ENCODE peak calls at places on chromosomes 1 and 21, in ten cellular contexts. N is SHP77; A is stimulated activated CD8-positive, alpha-beta memory T cell treated with anti-CD3 and anti-CD28 coated beads, Interleukin-4, amount 100 ng/mL, for 24 hours; W is cerebellar cortex; T is progenitor cell of endocrine pancreas; I is EL; G is mammary epithelial cell; C is CD4-positive, alpha-beta memory T cell; H is T-helper 2 cell; K is HFFc6. B is an unnamed sample.

GRCh38 chr1:117735045-117735992 is 129.5 kb downstream of the TENT5C start:
- DNase-seq in G (peak; percentile 28), W (no peak), H (no peak), N (no peak), I (peak; percentile 67), T (no peak), C (peak; percentile 52), K (peak; percentile 53), A (no peak), B (peak; percentile 37)

GRCh38 chr1:164659621-164660414 is 100.8 kb downstream of the PBX1 start:
- DNase-seq in I (no peak), N (no peak), T (no peak), G (peak; percentile 56), K (no peak), C (no peak), W (no peak), A (no peak), H (no peak), B (no peak)

GRCh38 chr1:202029171-202029665 is 18.8 kb downstream of the ELF3 start:
- DNase-seq in K (peak; percentile 90), N (no peak), T (no peak), W (no peak), C (no peak), I (peak; percentile 87), A (no peak), G (peak; percentile 96), H (no peak), B (no peak)

GRCh38 chr1:108609483-108610066 is 49.7 kb downstream of the EEIG2 start:
- DNase-seq in W (no peak), I (no peak), H (no peak), K (no peak), C (no peak), N (peak; percentile 64), T (no peak), A (no peak), G (no peak), B (no peak)

GRCh38 chr21:16794944-16795343 is 717.9 kb upstream of the CXADR start:
- DNase-seq in T (no peak), G (peak; percentile 52), H (no peak), N (no peak), C (no peak), A (no peak), K (peak; percentile 93), W (no peak), I (peak; percentile 97), B (no peak)

GRCh38 chr1:33396188-33397124 is 34.4 kb downstream of the PHC2 start:
- DNase-seq in K (no peak), T (no peak), A (no peak), C (no peak), I (no peak), H (no peak), W (no peak), G (no peak), N (no peak), B (no peak)

GRCh38 chr1:39406533-39407478 is 84.6 kb upstream of the BMP8A start:
- DNase-seq in K (peak; percentile 73), H (no peak), G (no peak), N (no peak), T (no peak), W (no peak), I (peak; percentile 84), C (no peak), A (no peak), B (no peak)

GRCh38 chr1:243345205-243345604 is 89.4 kb downstream of the SDCCAG8 start:
- DNase-seq in I (peak; percentile 16), K (no peak), T (no peak), A (no peak), C (no peak), H (no peak), N (no peak), G (no peak), W (peak; percentile 85), B (no peak)

GRCh38 chr1:47727051-47727708 is 270.0 kb downstream of the TRABD2B start:
- DNase-seq in I (no peak), C (no peak), H (no peak), K (no peak), G (no peak), N (no peak), W (no peak), A (no peak), T (no peak), B (no peak)

GRCh38 chr1:204670152-204670927 is 15.2 kb downstream of the LRRN2 start:
- DNase-seq in T (no peak), N (no peak), G (peak; percentile 14), C (no peak), H (no peak), A (no peak), K (peak; percentile 37), W (no peak), I (peak; percentile 73), B (no peak)